ENCODE peak calls at places on chromosomes 6 and 20, in six cellular contexts. O is IMR-90; G is HEK293T; E is dermis microvascular lymphatic vessel endothelial cell; Z is activated CD4-positive, alpha-beta T cell treated with anti-CD3 and anti-CD28 coated beads for 36 hours; A is DMS153. I is an unnamed sample.

GRCh38 chr6:26421259-26422144 is 18.8 kb upstream of the BTN3A3 start:
- DNase-seq in O (peak), G (peak), E (peak), Z (peak), A (peak), I (peak)

GRCh38 chr20:25021336-25021735 is 28.8 kb upstream of the APMAP start:
- DNase-seq in O (no peak), G (no peak), E (no peak), Z (no peak), A (no peak), I (no peak)

GRCh38 chr20:38766071-38766470 is 17.8 kb downstream of the ACTR5 start:
- DNase-seq in O (no peak), G (no peak), E (peak), Z (no peak), A (no peak), I (no peak)

GRCh38 chr6:110509617-110510231 is 33.3 kb upstream of the SLC22A16 start:
- DNase-seq in O (peak), G (no peak), E (peak), Z (no peak), A (no peak), I (no peak)

GRCh38 chr6:37548067-37548674 is 48.5 kb upstream of the CCDC167 start:
- DNase-seq in O (peak), G (no peak), E (no peak), Z (no peak), A (no peak), I (no peak)

GRCh38 chr20:35200255-35200654 is 26.2 kb upstream of the MMP24 start:
- DNase-seq in O (peak), G (no peak), E (peak), Z (no peak), A (no peak), I (no peak)

GRCh38 chr6:164208371-164208770 is 793.9 kb downstream of the QKI start:
- DNase-seq in O (no peak), G (no peak), E (no peak), Z (no peak), A (no peak), I (no peak)

GRCh38 chr20:44552950-44553908 is 29.1 kb upstream of the PKIG start:
- DNase-seq in O (peak), G (no peak), E (peak), Z (no peak), A (no peak), I (no peak)

I was measured in LNCaP clone FGC.